ENCODE peak calls at places on chromosomes 3 and 15, in five cellular contexts. V is fibroblast of pulmonary artery, N is brain microvascular endothelial cell, Z is osteocyte, K is kidney. C is an unnamed sample.

GRCh38 chr3:141738636-141739363 is 702 bp downstream of the RNF7 start:
- DNase-seq in K (no peak), V (peak; percentile 63), N (peak; percentile 30), Z (no peak), C (no peak)

GRCh38 chr3:21013566-21013965 is 737.4 kb downstream of the ZNF385D start:
- DNase-seq in V (no peak), K (no peak), Z (no peak), N (no peak), C (no peak)

GRCh38 chr15:67110958-67111864 is 45.8 kb downstream of the SMAD3 start:
- DNase-seq in Z (no peak), K (no peak), V (no peak), N (no peak), C (peak; percentile 33)

GRCh38 chr15:82058517-82059204 is 12.8 kb upstream of the MEX3B start:
- DNase-seq in K (no peak), N (no peak), Z (no peak), V (no peak), C (no peak)

GRCh38 chr15:74373731-74374647 is 6.5 kb upstream of the CYP11A1 start:
- DNase-seq in V (peak; percentile 81), N (peak; percentile 83), Z (peak; percentile 95), K (peak; percentile 97), C (peak; percentile 91)

GRCh38 chr3:14428087-14429067 is 26.0 kb downstream of the SLC6A6 start:
- DNase-seq in Z (no peak), V (no peak), N (no peak), K (no peak), C (no peak)

GRCh38 chr3:81643721-81644120 is 117.7 kb downstream of the GBE1 start:
- DNase-seq in K (no peak), V (peak; percentile 59), N (peak; percentile 12), Z (no peak), C (no peak)

GRCh38 chr3:57130426-57131209 is 34.5 kb downstream of the IL17RD start:
- DNase-seq in N (no peak), Z (no peak), K (peak; percentile 72), V (no peak), C (no peak)

GRCh38 chr15:49247556-49248102 is 77.6 kb downstream of the GALK2 start:
- DNase-seq in Z (no peak), V (no peak), N (no peak), K (no peak), C (no peak)

GRCh38 chr3:132598181-132598580 is 1.1 kb downstream of the ACKR4 start:
- DNase-seq in N (no peak), V (no peak), K (no peak), Z (no peak), C (no peak)

GRCh38 chr15:99425666-99426301 is 140.0 kb upstream of the MEF2A start:
- DNase-seq in V (peak; percentile 49), K (peak; percentile 75), Z (no peak), N (no peak), C (no peak)

GRCh38 chr15:79004336-79004735 is 59.5 kb upstream of the CTSH start:
- DNase-seq in Z (no peak), V (peak; percentile 64), N (peak; percentile 65), K (peak; percentile 69), C (no peak)

GRCh38 chr3:136547293-136547692 is 204.9 kb downstream of the STAG1 start:
- DNase-seq in Z (no peak), V (peak; percentile 8), N (no peak), K (no peak), C (no peak)

GRCh38 chr3:130516645-130517512 is at the start of gene COL6A6:
- DNase-seq in Z (no peak), K (peak; percentile 75), N (no peak), V (no peak), C (no peak)

GRCh38 chr3:151016421-151016820 is 43.9 kb upstream of the CLRN1 start:
- DNase-seq in V (peak; percentile 24), N (no peak), Z (no peak), K (no peak), C (no peak)

GRCh38 chr3:30779686-30780287 is 114.7 kb downstream of the GADL1 start:
- DNase-seq in K (no peak), Z (no peak), N (peak; percentile 10), V (peak; percentile 61), C (no peak)
- TF ChIP-seq CTCF in K (no peak), Z (peak; percentile 55), N (peak; percentile 62), V (peak; percentile 70), C (no peak)

GRCh38 chr3:127822836-127823589 is 698 bp upstream of the MGLL start:
- DNase-seq in K (peak; percentile 84), Z (no peak), N (no peak), V (no peak), C (no peak)

GRCh38 chr3:127823590-127823857 is 1.2 kb upstream of the MGLL start:
- DNase-seq in K (no peak), Z (no peak), N (no peak), V (no peak), C (no peak)

GRCh38 chr3:127827808-127828207 is 5.5 kb upstream of the MGLL start:
- DNase-seq in V (no peak), K (no peak), N (no peak), Z (no peak), C (no peak)

GRCh38 chr3:127824151-127824825 is 2.0 kb upstream of the MGLL start:
- DNase-seq in N (no peak), V (no peak), Z (no peak), K (no peak), C (no peak)

GRCh38 chr3:127825764-127826163 is 3.4 kb upstream of the MGLL start:
- DNase-seq in V (no peak), N (no peak), Z (no peak), K (no peak), C (no peak)
- TF ChIP-seq CTCF in V (no peak), N (no peak), Z (peak; percentile 31), K (no peak), C (no peak)

DNA sequence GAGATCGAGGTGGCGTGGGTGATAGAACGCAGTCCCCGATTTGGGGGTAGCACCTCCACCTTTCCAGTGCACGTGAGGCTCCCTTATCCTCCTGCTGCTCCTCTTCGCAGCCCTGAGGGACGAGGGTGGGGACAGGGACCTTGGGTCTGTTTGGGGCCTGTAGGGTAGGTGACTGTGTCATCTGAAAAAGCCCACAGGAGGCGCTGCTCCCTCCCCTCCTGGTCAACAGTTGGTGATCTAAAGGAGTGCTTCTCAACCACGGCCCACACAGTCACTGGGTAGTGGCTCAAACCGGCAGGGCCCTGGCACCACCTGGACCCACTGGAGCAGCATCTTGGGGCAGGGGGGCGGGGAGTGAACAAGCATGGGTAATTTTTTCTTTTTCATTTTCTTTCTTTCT is 7.1 kb downstream of the LRRK1 start:
- DNase-seq in N (no peak), Z (peak; percentile 51), K (no peak), V (no peak), C (no peak)
- TF ChIP-seq CTCF in N (peak; percentile 25), Z (no peak), K (no peak), V (no peak), C (no peak)

GRCh38 chr15:73142802-73143762 is 90.8 kb downstream of the NEO1 start:
- DNase-seq in V (no peak), K (peak; percentile 55), Z (no peak), N (no peak), C (no peak)
- TF ChIP-seq CTCF in V (no peak), K (no peak), Z (no peak), N (no peak), C (no peak)

GRCh38 chr15:58391088-58391487 is 40.7 kb upstream of the LIPC start:
- DNase-seq in V (no peak), K (no peak), Z (no peak), N (no peak), C (no peak)

GRCh38 chr15:58387130-58387529 is 44.7 kb upstream of the LIPC start:
- DNase-seq in N (peak; percentile 15), K (no peak), Z (no peak), V (peak; percentile 48), C (no peak)

GRCh38 chr15:58392141-58392540 is 39.6 kb upstream of the LIPC start:
- DNase-seq in V (no peak), K (no peak), N (no peak), Z (no peak), C (no peak)

GRCh38 chr15:58392611-58393161 is 39.1 kb upstream of the LIPC start:
- DNase-seq in K (no peak), N (no peak), V (no peak), Z (no peak), C (no peak)

GRCh38 chr15:58390118-58390517 is 41.7 kb upstream of the LIPC start:
- DNase-seq in V (no peak), K (no peak), N (no peak), Z (no peak), C (no peak)
- TF ChIP-seq CTCF in V (no peak), K (no peak), N (no peak), Z (no peak), C (no peak)

DNA sequence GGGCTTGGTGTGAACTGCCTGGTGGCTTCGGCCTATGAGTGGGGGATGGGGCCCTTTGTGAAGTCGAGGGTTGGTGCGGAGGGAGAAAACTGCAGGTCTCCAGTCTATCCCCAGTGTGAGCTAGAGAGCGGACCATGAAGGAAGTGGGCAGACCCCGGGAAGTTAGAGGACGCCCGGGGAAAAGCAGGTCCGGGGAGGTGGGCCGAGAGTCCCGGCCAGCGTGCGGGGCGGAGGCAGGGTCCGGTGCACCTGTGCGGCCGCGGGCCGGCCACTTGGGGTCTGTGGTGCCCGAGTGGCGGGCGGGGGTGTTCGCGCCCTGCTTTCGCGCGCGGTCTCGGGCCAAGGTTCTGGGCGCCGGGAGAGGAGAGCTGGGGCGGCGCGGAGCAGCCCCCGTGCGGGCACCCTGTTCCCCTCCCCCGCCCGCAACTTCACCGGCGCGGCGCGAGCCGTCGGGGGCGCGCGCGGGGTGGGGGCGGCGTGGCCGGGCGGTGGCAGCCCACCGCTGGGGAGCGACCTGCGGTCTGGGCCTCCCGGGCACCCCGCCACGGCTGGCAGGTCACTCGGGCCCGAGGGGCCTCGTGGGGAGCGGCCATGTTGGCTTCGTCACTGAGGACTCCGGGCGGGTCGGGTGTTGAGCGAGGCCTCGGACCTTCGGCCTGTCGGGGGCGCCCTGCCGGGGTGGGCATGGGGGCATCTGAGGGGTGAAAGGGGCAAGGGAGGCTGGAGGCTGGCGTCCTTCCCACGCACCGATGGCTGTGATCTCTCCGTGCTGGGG is 4.8 kb downstream of the UBE2E1 start:
- DNase-seq in K (peak; percentile 85), V (no peak), N (no peak), Z (peak; percentile 85), C (peak; percentile 45)
- TF ChIP-seq CTCF in K (peak; percentile 7), V (no peak), N (peak; percentile 44), Z (no peak), C (no peak)

GRCh38 chr3:117892991-117893390 is 1141.7 kb downstream of the IGSF11 start:
- DNase-seq in Z (no peak), N (no peak), K (no peak), V (no peak), C (no peak)

GRCh38 chr3:117903226-117903625 is 1131.4 kb downstream of the IGSF11 start:
- DNase-seq in Z (peak; percentile 86), K (no peak), V (peak; percentile 47), N (peak; percentile 4), C (no peak)

GRCh38 chr3:117893638-117894037 is 1141.0 kb downstream of the IGSF11 start:
- DNase-seq in V (no peak), K (no peak), N (no peak), Z (no peak), C (no peak)

GRCh38 chr3:117898722-117899121 is 1135.9 kb downstream of the IGSF11 start:
- DNase-seq in V (peak; percentile 25), N (no peak), K (no peak), Z (no peak), C (no peak)
- TF ChIP-seq CTCF in V (peak; percentile 55), N (peak; percentile 49), K (no peak), Z (peak; percentile 20), C (no peak)